ENCODE peak calls at places on chromosomes 5 and 9, in five cellular contexts. M, B, E, S and W are unnamed samples.

GRCh38 chr9:136201609-136202448 is 3.1 kb downstream of the LHX3 start:
- DNase-seq in M (no peak), B (peak), E (no peak), S (no peak), W (peak)

GRCh38 chr5:945691-946541 is 53.2 kb downstream of the TRIP13 start:
- DNase-seq in M (no peak), B (peak), E (no peak), S (no peak), W (no peak)

GRCh38 chr9:90956026-90956810 is 154.6 kb downstream of the SYK start:
- DNase-seq in M (no peak), B (no peak), E (no peak), S (no peak), W (peak)

GRCh38 chr9:34522091-34522887 is 501 bp downstream of the ENHO start:
- DNase-seq in M (no peak), B (no peak), E (no peak), S (no peak), W (no peak)

GRCh38 chr9:98087420-98088354 is 31.2 kb downstream of the NANS start:
- DNase-seq in M (peak), B (peak), E (no peak), S (peak), W (peak)

GRCh38 chr9:14768561-14769234 is 46.2 kb upstream of the CER1 start:
- DNase-seq in M (no peak), B (peak), E (peak), S (no peak), W (peak)

GRCh38 chr5:113204525-113205161 is 228.0 kb downstream of the DCP2 start:
- DNase-seq in M (peak), B (no peak), E (no peak), S (no peak), W (peak)

GRCh38 chr5:58294598-58295298 is 165.1 kb downstream of the PLK2 start:
- DNase-seq in M (no peak), B (no peak), E (peak), S (no peak), W (peak)

GRCh38 chr9:38048319-38048969 is 20.6 kb downstream of the SHB start:
- DNase-seq in M (no peak), B (no peak), E (no peak), S (no peak), W (peak)

GRCh38 chr5:149759986-149760699 is 30.0 kb downstream of the PPARGC1B start:
- DNase-seq in M (no peak), B (no peak), E (no peak), S (no peak), W (no peak)

GRCh38 chr5:103101079-103101732 is 18.7 kb downstream of the GIN1 start:
- DNase-seq in M (no peak), B (no peak), E (no peak), S (no peak), W (no peak)

GRCh38 chr9:3648722-3649121 is 122.9 kb upstream of the RFX3 start:
- DNase-seq in M (no peak), B (no peak), E (no peak), S (no peak), W (no peak)

GRCh38 chr9:134965421-134965820 is 47.7 kb upstream of the FCN1 start:
- DNase-seq in M (no peak), B (no peak), E (no peak), S (no peak), W (no peak)

GRCh38 chr5:84028093-84028492 is 307.4 kb upstream of the HAPLN1 start:
- DNase-seq in M (no peak), B (no peak), E (no peak), S (no peak), W (peak)

GRCh38 chr5:122846051-122846567 is 696 bp downstream of the SNX24 start:
- DNase-seq in M (no peak), B (peak), E (no peak), S (no peak), W (peak)

GRCh38 chr5:37133939-37134338 is 115.2 kb downstream of the CPLANE1 start:
- DNase-seq in M (no peak), B (no peak), E (no peak), S (no peak), W (peak)

GRCh38 chr9:135701067-135701967 is 668 bp upstream of the KCNT1 start:
- DNase-seq in M (no peak), B (no peak), E (no peak), S (no peak), W (no peak)

GRCh38 chr5:31824886-31825774 is 186.2 kb downstream of the PDZD2 start:
- DNase-seq in M (no peak), B (peak), E (peak), S (no peak), W (peak)

GRCh38 chr5:1008451-1009358 is at the start of gene NKD2:
- DNase-seq in M (peak), B (peak), E (no peak), S (no peak), W (peak)

GRCh38 chr5:26813235-26813634 is 225.2 kb downstream of the CDH9 start:
- DNase-seq in M (no peak), B (no peak), E (no peak), S (no peak), W (no peak)